ENCODE peak calls at places on chromosomes 12 and 14, in eight cellular contexts. G is CD8-positive, alpha-beta memory T cell; Z is anterior cingulate cortex; R is NCI-H1105 treated with DMSO at 0.1 percent for 48 hours; K is head of caudate nucleus; U is WTC11; F is heart left ventricle; S is AG20443. D is an unnamed sample.

GRCh38 chr12:132454949-132455418 is 35.0 kb upstream of the FBRSL1 start:
- DNase-seq in G (no peak), Z (no peak), R (no peak), K (no peak), U (no peak), F (no peak), S (no peak), D (no peak)

GRCh38 chr12:20370001-20370381 is 1.7 kb downstream of the PDE3A start:
- DNase-seq in G (no peak), Z (no peak), R (peak), K (peak), U (peak), F (peak), S (peak), D (no peak)

GRCh38 chr14:104244221-104245011 is 106.0 kb downstream of the KIF26A start:
- DNase-seq in G (no peak), Z (no peak), R (no peak), K (no peak), U (no peak), F (no peak), S (no peak), D (no peak)

GRCh38 chr12:14264777-14265176 is 100.7 kb upstream of the ATF7IP start:
- DNase-seq in G (no peak), Z (no peak), R (no peak), K (no peak), U (no peak), F (no peak), S (no peak), D (no peak)

GRCh38 chr12:49367381-49368239 is at the start of gene SPATS2:
- DNase-seq in G (no peak), Z (no peak), R (peak), K (peak), U (peak), F (no peak), S (peak), D (peak)

GRCh38 chr12:47207005-47207717 is 127.4 kb upstream of the AMIGO2 start:
- DNase-seq in G (peak), Z (no peak), R (no peak), K (no peak), U (no peak), F (peak), S (no peak), D (no peak)

GRCh38 chr14:21024668-21025373 is at the start of gene NDRG2:
- DNase-seq in G (peak), Z (no peak), R (peak), K (peak), U (peak), F (peak), S (peak), D (peak)

GRCh38 chr12:114443607-114444421 is 37.9 kb upstream of the TBX5 start:
- DNase-seq in G (no peak), Z (no peak), R (peak), K (no peak), U (no peak), F (peak), S (no peak), D (no peak)

D was measured in Caki2.